ENCODE peak calls at places on chromosomes 3 and 15, in five cellular contexts. P, K, M, Q and N are unnamed samples. For H3K4me1, the result is how much of the 10 kb centered on the place peaks cover.

GRCh38 chr15:57375827-57376694 is at the start of gene CGNL1:
- DNase-seq in K (peak), M (peak), P (no peak), Q (no peak), N (peak)

GRCh38 chr15:87728998-87729397 is 527.5 kb downstream of the NTRK3 start:
- DNase-seq in Q (no peak), P (no peak), M (no peak), K (no peak), N (no peak)

GRCh38 chr15:65034719-65035118 is 5.3 kb upstream of the MTFMT start:
- DNase-seq in M (no peak), P (no peak), K (no peak), Q (no peak), N (no peak)

GRCh38 chr3:47661121-47661752 is 82.6 kb upstream of the CSPG5 start:
- DNase-seq in M (no peak), P (no peak), Q (no peak), K (peak), N (no peak)

GRCh38 chr3:46690798-46691197 is 2.7 kb downstream of the ALS2CL start:
- DNase-seq in P (no peak), Q (peak), M (no peak), K (no peak), N (no peak)

GRCh38 chr3:151305081-151305777 is 11.4 kb downstream of the GPR87 start:
- DNase-seq in P (peak), M (peak), K (peak), Q (no peak), N (peak)

GRCh38 chr3:136817448-136817847 is 1.5 kb upstream of the SLC35G2 start:
- DNase-seq in P (no peak), M (no peak), K (no peak), Q (no peak), N (no peak)

GRCh38 chr3:64639022-64639421 is 48.8 kb downstream of the ADAMTS9 start:
- DNase-seq in Q (no peak), K (no peak), P (no peak), M (no peak), N (no peak)

GRCh38 chr15:84983711-84984110 is 2.1 kb downstream of the PDE8A start:
- DNase-seq in P (no peak), K (no peak), Q (no peak), M (no peak), N (no peak)

GRCh38 chr3:18951333-18951732 is 197.0 kb upstream of the KCNH8 start:
- DNase-seq in M (no peak), Q (no peak), K (no peak), P (no peak), N (no peak)

GRCh38 chr3:127000128-127000527 is 17.2 kb downstream of the PLXNA1 start:
- DNase-seq in Q (no peak), P (no peak), M (no peak), K (no peak), N (no peak)

GRCh38 chr3:67000006-67000405 is 1.9 kb downstream of the KBTBD8 start:
- DNase-seq in M (no peak), K (no peak), Q (no peak), P (no peak), N (no peak)

GRCh38 chr3:107938128-107938527 is 152.7 kb downstream of the CD47 start:
- DNase-seq in K (peak), P (no peak), M (peak), Q (no peak), N (no peak)

GRCh38 chr3:169085827-169086226 is 577.7 kb downstream of the MECOM start:
- DNase-seq in M (peak), Q (no peak), K (no peak), P (no peak), N (no peak)

GRCh38 chr15:40006646-40007045 is 32.3 kb downstream of the SRP14 start:
- DNase-seq in P (no peak), Q (no peak), K (no peak), M (no peak), N (no peak)

GRCh38 chr3:125192190-125193035 is 20.1 kb downstream of the SLC12A8 start:
- DNase-seq in P (no peak), K (no peak), Q (no peak), M (peak), N (no peak)

GRCh38 chr3:8962226-8962861 is 928 bp downstream of the RAD18 start:
- DNase-seq in Q (no peak), M (no peak), K (no peak), P (no peak), N (no peak)

GRCh38 chr15:68749365-68750141 is 71.1 kb downstream of the ANP32A start:
- DNase-seq in K (peak), M (no peak), P (no peak), Q (no peak), N (no peak)

GRCh38 chr15:40793216-40793989 is 13.5 kb upstream of the ZFYVE19 start:
- DNase-seq in P (no peak), Q (no peak), M (no peak), K (no peak), N (no peak)

GRCh38 chr3:14358426-14359211 is 43.8 kb upstream of the SLC6A6 start:
- DNase-seq in K (no peak), M (peak), Q (no peak), P (no peak), N (peak)

GRCh38 chr3:45127130-45127822 is 18.9 kb downstream of the CDCP1 start:
- DNase-seq in Q (no peak), K (no peak), M (no peak), P (no peak), N (no peak)

GRCh38 chr15:93034512-93034911 is 54.5 kb downstream of the RGMA start:
- DNase-seq in M (no peak), K (peak), Q (no peak), P (no peak), N (peak)

GRCh38 chr3:128559486-128560225 is 66.7 kb upstream of the GATA2 start:
- DNase-seq in Q (no peak), K (no peak), M (peak), P (no peak), N (peak)

GRCh38 chr15:58742424-58743160 is 6.9 kb downstream of the ADAM10 start:
- DNase-seq in K (no peak), M (no peak), P (no peak), Q (no peak), N (no peak)

GRCh38 chr15:60128710-60129109 is 124.6 kb downstream of the FOXB1 start:
- DNase-seq in K (no peak), M (peak), P (no peak), Q (no peak), N (no peak)

GRCh38 chr3:30344288-30344687 is 262.1 kb upstream of the TGFBR2 start:
- DNase-seq in M (no peak), Q (no peak), K (no peak), P (no peak), N (no peak)

GRCh38 chr15:33215941-33216872 is 21.7 kb upstream of the FMN1 start:
- DNase-seq in K (no peak), P (no peak), Q (no peak), M (peak), N (no peak)

GRCh38 chr15:32688151-32688639 is 29.6 kb upstream of the GREM1 start:
- DNase-seq in M (no peak), Q (no peak), K (no peak), P (no peak), N (no peak)

GRCh38 chr3:11944052-11944673 is 60.0 kb upstream of the SYN2 start:
- DNase-seq in K (peak), P (peak), M (peak), Q (no peak), N (no peak)

GRCh38 chr3:151156618-151157216 is 46.3 kb downstream of the GPR171 start:
- DNase-seq in K (peak), Q (no peak), M (peak), P (no peak), N (no peak)

GRCh38 chr15:63288342-63288741 is 10.9 kb downstream of the APH1B start:
- DNase-seq in M (no peak), Q (no peak), P (no peak), K (no peak), N (no peak)

GRCh38 chr3:149894211-149894610 is 76.5 kb downstream of the PFN2 start:
- DNase-seq in K (no peak), M (no peak), Q (no peak), P (no peak), N (no peak)

GRCh38 chr3:188605231-188605630 is 451.3 kb downstream of the LPP start:
- DNase-seq in Q (no peak), K (no peak), M (no peak), P (no peak), N (no peak)

GRCh38 chr3:195048059-195048905 is 222.7 kb downstream of the XXYLT1 start:
- DNase-seq in Q (no peak), P (no peak), M (no peak), K (no peak), N (peak)

GRCh38 chr3:38566215-38566528 is 70.0 kb downstream of the EXOG start:
- DNase-seq in K (no peak), P (no peak), Q (peak), M (no peak), N (peak)

DNA sequence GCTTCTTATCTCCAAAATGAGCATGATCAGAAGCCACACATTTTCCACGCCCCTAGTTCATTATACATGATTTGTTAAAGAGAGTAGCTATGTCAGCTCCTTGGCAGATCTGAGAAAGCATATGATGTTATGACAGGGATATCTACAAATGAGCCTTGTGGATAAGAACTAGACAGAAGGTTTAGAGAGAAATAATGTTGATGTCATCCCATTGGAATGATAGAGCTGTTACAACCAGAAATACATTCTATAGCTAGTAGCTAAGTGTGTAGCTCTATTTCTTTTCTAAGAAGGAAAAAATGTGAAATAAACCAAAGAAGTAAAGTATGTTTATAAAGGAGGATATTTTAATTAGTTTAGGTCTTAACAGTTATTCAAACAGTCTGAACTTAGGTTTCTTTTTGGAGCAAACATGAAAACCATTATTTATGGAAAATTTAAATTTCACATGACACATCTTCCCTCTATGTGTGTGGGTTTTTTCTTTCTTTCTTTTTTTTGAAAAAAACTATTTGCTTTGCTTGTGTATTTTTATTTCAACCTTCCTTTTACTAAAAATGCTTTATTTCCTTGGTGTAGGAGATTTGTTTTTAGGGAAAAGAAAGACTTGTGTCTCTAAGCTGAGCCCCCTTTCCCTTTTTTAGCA is 167.7 kb downstream of the GHSR start:
- DNase-seq in Q (no peak), M (no peak), P (no peak), K (no peak), N (no peak)
- TF ChIP-seq POLR2AphosphoS5 in Q (no peak), M (no peak), P (no peak), K (no peak), N (no peak)

GRCh38 chr15:101193781-101194180 is 58.1 kb downstream of the CHSY1 start:
- DNase-seq in K (no peak), Q (no peak), M (no peak), P (no peak), N (no peak)
- H3K27ac ChIP-seq in K (peak), Q (peak), M (no peak), P (no peak), N (peak)

GRCh38 chr3:138023754-138024153 is 13.8 kb downstream of the CLDN18 start:
- DNase-seq in M (no peak), P (no peak), Q (no peak), K (no peak), N (no peak)
- H3K4me1 ChIP-seq in M (under half), P (under half), Q (under half), K (under half), N (under half)

DNA sequence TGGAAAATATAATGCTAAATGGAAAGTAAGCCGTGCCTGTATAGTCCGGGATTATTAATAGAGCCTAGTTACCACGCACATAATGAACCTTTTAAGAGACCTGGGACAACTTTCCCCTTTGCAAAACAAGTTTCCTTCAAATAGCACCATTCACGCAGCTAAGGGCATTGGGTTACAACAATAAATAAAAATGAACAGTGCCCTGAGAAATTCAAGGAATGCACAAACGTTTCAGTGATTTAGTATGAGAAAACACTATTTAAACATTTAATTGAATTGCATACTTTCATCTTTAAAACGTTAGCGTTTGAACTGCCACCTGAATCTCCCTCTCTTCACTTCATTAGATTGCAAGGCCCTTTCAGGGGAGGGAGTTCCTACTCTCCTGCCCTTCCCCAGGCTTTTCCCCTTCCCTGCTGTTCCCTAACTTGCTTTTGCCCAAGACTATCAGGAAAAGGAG is 46.3 kb downstream of the SMAD6 start:
- DNase-seq in K (no peak), M (peak), P (peak), Q (no peak), N (no peak)
- TF ChIP-seq POLR2AphosphoS5 in K (no peak), M (no peak), P (no peak), Q (no peak), N (no peak)

DNA sequence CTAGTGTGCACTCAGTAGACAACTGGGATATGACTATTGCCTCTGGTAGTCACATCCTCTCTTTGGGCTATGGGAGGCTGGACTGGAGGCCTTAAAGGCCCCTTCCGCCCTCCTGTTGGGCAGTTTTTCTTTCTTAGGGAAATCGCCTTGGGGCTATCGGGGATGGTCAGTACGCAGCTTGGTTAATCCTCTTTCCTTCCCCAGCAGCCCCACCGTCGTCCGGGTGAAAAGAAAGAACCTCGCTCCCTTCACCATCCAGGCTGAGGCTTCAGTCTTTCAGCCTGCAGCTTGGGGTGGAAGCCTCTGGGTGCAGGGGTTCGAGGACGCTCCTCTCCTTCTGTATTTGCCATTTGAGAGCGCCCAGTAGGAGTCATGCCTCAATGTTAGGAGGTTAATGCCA is 650 bp upstream of the ST6GAL1 start:
- DNase-seq in M (peak), K (no peak), P (no peak), Q (no peak), N (no peak)
- H3K27ac ChIP-seq in M (no peak), K (no peak), P (no peak), Q (peak), N (no peak)

GRCh38 chr15:31332681-31333071 is 6.0 kb downstream of the KLF13 start:
- DNase-seq in Q (no peak), M (no peak), P (no peak), K (no peak), N (no peak)
- H3K4me1 ChIP-seq in Q (under half), M (under half), P (under half), K (under half), N (under half)

GRCh38 chr3:72285483-72285882 is 500.5 kb upstream of the PROK2 start:
- DNase-seq in M (no peak), K (no peak), P (no peak), Q (no peak), N (no peak)

GRCh38 chr3:72281551-72281950 is 496.6 kb upstream of the PROK2 start:
- DNase-seq in P (no peak), Q (no peak), K (no peak), M (no peak), N (no peak)

GRCh38 chr3:72280876-72281275 is 495.9 kb upstream of the PROK2 start:
- DNase-seq in M (no peak), K (no peak), Q (no peak), P (no peak), N (no peak)

GRCh38 chr3:72284485-72284884 is 499.5 kb upstream of the PROK2 start:
- DNase-seq in Q (no peak), P (no peak), K (no peak), M (no peak), N (no peak)

DNA sequence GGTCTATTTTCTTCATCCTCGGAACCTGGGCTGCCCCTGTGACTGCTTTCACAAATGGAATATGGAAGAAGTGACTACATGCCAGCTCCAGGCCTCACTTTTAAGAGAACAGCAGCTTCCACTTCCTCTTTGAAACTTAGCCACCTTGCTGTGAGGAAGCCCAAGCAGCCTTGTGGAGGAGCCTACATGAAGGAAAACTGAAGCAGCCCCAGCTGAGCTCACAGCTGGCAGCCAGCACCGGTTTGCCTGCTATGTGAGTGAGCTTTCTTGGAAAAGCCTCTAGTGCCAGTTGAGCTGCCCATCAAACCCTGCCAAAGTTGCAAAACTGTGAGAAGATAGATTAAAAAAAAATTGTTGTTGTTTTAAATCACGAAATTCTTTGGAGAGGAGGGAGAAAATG is 498.0 kb upstream of the PROK2 start:
- DNase-seq in Q (no peak), M (no peak), P (no peak), K (no peak), N (no peak)
- TF ChIP-seq POLR2AphosphoS5 in Q (no peak), M (no peak), P (no peak), K (no peak), N (no peak)

DNA sequence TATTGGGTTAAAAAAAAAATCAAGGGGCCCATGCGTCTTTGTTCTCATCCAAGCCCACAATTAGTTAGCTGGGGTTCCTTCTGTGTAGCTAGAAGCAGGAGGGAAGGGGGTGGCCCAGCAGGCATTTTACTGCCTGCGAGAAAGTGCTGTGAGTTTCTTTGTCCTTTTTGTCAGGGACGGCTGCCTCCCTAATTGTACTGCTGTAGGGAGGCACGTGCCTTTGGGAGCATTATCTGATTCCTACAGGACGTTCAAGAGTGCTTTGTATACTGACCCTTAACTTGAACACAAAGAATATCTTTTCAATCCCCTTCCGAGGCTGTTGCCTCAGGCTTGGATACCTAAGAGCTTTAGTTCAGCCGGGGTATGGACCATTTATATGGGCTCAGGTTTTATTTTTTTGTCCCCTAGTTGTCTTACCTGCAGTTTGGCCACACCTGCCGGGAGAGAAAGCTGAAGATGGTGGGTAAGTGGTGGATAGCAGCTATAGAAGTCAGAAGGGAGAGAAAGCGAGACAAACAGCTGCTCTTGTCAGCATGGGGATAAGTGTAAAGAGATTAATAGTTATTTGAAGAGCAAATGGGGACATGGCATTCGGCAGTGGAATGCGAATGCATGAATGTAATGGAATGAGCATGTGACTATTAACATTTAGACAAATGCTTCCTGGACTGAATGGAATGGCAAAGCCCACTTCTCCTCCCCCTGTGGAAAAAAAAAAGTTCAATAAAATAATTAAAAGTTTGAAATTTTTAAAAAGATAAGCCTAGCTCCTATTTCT is 175.2 kb downstream of the TP63 start:
- DNase-seq in K (no peak), Q (no peak), P (no peak), M (peak), N (no peak)
- H3K27ac ChIP-seq in K (no peak), Q (no peak), P (no peak), M (peak), N (no peak)

GRCh38 chr15:91866371-91866905 is 12.9 kb downstream of the SLCO3A1 start:
- DNase-seq in K (peak), M (no peak), P (no peak), Q (no peak), N (no peak)

GRCh38 chr15:91866971-91867372 is 13.5 kb downstream of the SLCO3A1 start:
- DNase-seq in K (no peak), P (no peak), M (no peak), Q (no peak), N (no peak)

GRCh38 chr15:91865486-91865885 is 12.0 kb downstream of the SLCO3A1 start:
- DNase-seq in K (no peak), Q (no peak), P (no peak), M (no peak), N (no peak)

GRCh38 chr15:91865903-91866302 is 12.4 kb downstream of the SLCO3A1 start:
- DNase-seq in P (no peak), K (no peak), Q (no peak), M (no peak), N (no peak)

GRCh38 chr15:91867581-91868026 is 14.1 kb downstream of the SLCO3A1 start:
- DNase-seq in Q (peak), M (peak), K (peak), P (no peak), N (peak)
- H3K4me1 ChIP-seq in Q (under half), M (under half), K (under half), P (under half), N (under half)